ENCODE peak calls at places on chromosomes 3 and 15, in eight cellular contexts. W is Ammon's horn; Y is Right ventricle myocardium superior; N is GM20000; F is Right ventricle myocardium inferior; Q is ACHN; U is activated CD8-positive, alpha-beta memory T cell treated with anti-CD3 and anti-CD28 coated beads, Interleukin-2, amount 10 ng/mL, durations not matched to agents 7 days and 5 days; I is SJSA1. P is an unnamed sample.

GRCh38 chr3:69866988-69867720 is 127.9 kb downstream of the MITF start:
- DNase-seq in Q (peak; percentile 65), I (no peak), U (no peak), W (no peak), F (no peak), Y (no peak), N (no peak), P (no peak)

GRCh38 chr3:10244004-10244403 is 4.3 kb upstream of the TATDN2 start:
- DNase-seq in I (no peak), Y (no peak), N (no peak), U (no peak), Q (no peak), F (no peak), W (no peak), P (no peak)

GRCh38 chr3:126501736-126502135 is 15.8 kb downstream of the UROC1 start:
- DNase-seq in F (peak; percentile 34), I (no peak), U (no peak), N (no peak), Q (no peak), W (no peak), Y (peak; percentile 68), P (peak; percentile 63)

GRCh38 chr15:71304681-71305080 is 189.4 kb downstream of the THSD4 start:
- DNase-seq in Q (no peak), W (no peak), I (no peak), Y (no peak), N (no peak), F (no peak), U (no peak), P (no peak)

GRCh38 chr3:156218353-156218744 is 98.0 kb downstream of the KCNAB1 start:
- DNase-seq in U (no peak), W (no peak), N (no peak), Q (no peak), I (no peak), F (no peak), Y (no peak), P (no peak)

GRCh38 chr15:92394327-92395175 is 870 bp downstream of the ST8SIA2 start:
- DNase-seq in I (no peak), N (no peak), U (no peak), F (no peak), Q (no peak), Y (no peak), W (no peak), P (no peak)

GRCh38 chr3:138921316-138922292 is 25.3 kb downstream of the FOXL2 start:
- DNase-seq in Q (peak; percentile 78), Y (no peak), W (no peak), U (no peak), I (peak; percentile 82), F (no peak), N (no peak), P (no peak)

GRCh38 chr3:119643094-119643493 is 17.3 kb downstream of the POPDC2 start:
- DNase-seq in W (no peak), F (no peak), U (no peak), Y (no peak), Q (no peak), N (no peak), I (no peak), P (no peak)

GRCh38 chr15:80234883-80235282 is 17.1 kb downstream of the CTXND1 start:
- DNase-seq in W (no peak), N (peak; percentile 57), Y (peak; percentile 45), Q (peak; percentile 20), I (peak; percentile 53), F (no peak), U (peak; percentile 62), P (peak; percentile 36)

GRCh38 chr3:39961404-39961693 is 151.9 kb downstream of the MYRIP start:
- DNase-seq in Q (no peak), N (no peak), F (no peak), U (no peak), W (no peak), I (no peak), Y (no peak), P (no peak)

P was measured in left ventricle myocardium superior.